ENCODE peak calls at places on chromosomes 16 and 17, in four cellular contexts. One of them, this sample, is unnamed.

GRCh38 chr17:66268247-66268927 is 34.0 kb upstream of the PRKCA start:
- DNase-seq in nephron progenitor cell: no peak
- DNase-seq in SHP77: no peak
- DNase-seq in fibroblast of lung: peak
- DNase-seq in this sample: no peak

GRCh38 chr17:29557085-29557697 is 9.6 kb downstream of the ABHD15 start:
- DNase-seq in nephron progenitor cell: no peak
- DNase-seq in SHP77: no peak
- DNase-seq in fibroblast of lung: peak
- DNase-seq in this sample: no peak

GRCh38 chr17:29032798-29033197 is 10.1 kb upstream of the PIPOX start:
- DNase-seq in nephron progenitor cell: no peak
- DNase-seq in SHP77: no peak
- DNase-seq in fibroblast of lung: no peak
- DNase-seq in this sample: no peak

GRCh38 chr16:969508-970378 is 1.0 kb downstream of the LMF1 start:
- DNase-seq in nephron progenitor cell: peak
- DNase-seq in SHP77: no peak
- DNase-seq in fibroblast of lung: no peak
- DNase-seq in this sample: no peak

GRCh38 chr16:55147401-55147800 is 176.6 kb upstream of the IRX6 start:
- DNase-seq in nephron progenitor cell: no peak
- DNase-seq in SHP77: no peak
- DNase-seq in fibroblast of lung: no peak
- DNase-seq in this sample: no peak

GRCh38 chr16:76819517-76819916 is 371.5 kb upstream of the MON1B start:
- DNase-seq in nephron progenitor cell: no peak
- DNase-seq in SHP77: no peak
- DNase-seq in fibroblast of lung: no peak
- DNase-seq in this sample: no peak

GRCh38 chr17:77036841-77037381 is 103.9 kb upstream of the SEC14L1 start:
- DNase-seq in nephron progenitor cell: no peak
- DNase-seq in SHP77: peak
- DNase-seq in fibroblast of lung: peak
- DNase-seq in this sample: peak

GRCh38 chr17:81246679-81247338 is 7.7 kb downstream of the NDUFAF8 start:
- DNase-seq in nephron progenitor cell: no peak
- DNase-seq in SHP77: no peak
- DNase-seq in fibroblast of lung: no peak
- DNase-seq in this sample: no peak

GRCh38 chr17:26818736-26819135 is 475.2 kb upstream of the WSB1 start:
- DNase-seq in nephron progenitor cell: no peak
- DNase-seq in SHP77: no peak
- DNase-seq in fibroblast of lung: peak
- DNase-seq in this sample: no peak

GRCh38 chr17:28029033-28029432 is 13.4 kb upstream of the NLK start:
- DNase-seq in nephron progenitor cell: no peak
- DNase-seq in SHP77: no peak
- DNase-seq in fibroblast of lung: no peak
- DNase-seq in this sample: no peak

GRCh38 chr16:31143036-31143888 is 6.6 kb downstream of the PRSS36 start:
- DNase-seq in nephron progenitor cell: no peak
- DNase-seq in SHP77: no peak
- DNase-seq in fibroblast of lung: no peak
- DNase-seq in this sample: no peak

GRCh38 chr17:71405101-71405500 is 715.7 kb upstream of the SOX9 start:
- DNase-seq in nephron progenitor cell: no peak
- DNase-seq in SHP77: no peak
- DNase-seq in fibroblast of lung: no peak
- DNase-seq in this sample: no peak

GRCh38 chr16:19115148-19116021 is 1.6 kb downstream of the ITPRIPL2 start:
- DNase-seq in nephron progenitor cell: no peak
- DNase-seq in SHP77: no peak
- DNase-seq in fibroblast of lung: no peak
- DNase-seq in this sample: no peak

GRCh38 chr17:40331743-40332641 is 23.0 kb downstream of the RARA start:
- DNase-seq in nephron progenitor cell: no peak
- DNase-seq in SHP77: peak
- DNase-seq in fibroblast of lung: peak
- DNase-seq in this sample: no peak

GRCh38 chr16:73183678-73184092 is 135.8 kb upstream of the ZFHX3 start:
- DNase-seq in nephron progenitor cell: no peak
- DNase-seq in SHP77: no peak
- DNase-seq in fibroblast of lung: no peak
- DNase-seq in this sample: no peak

GRCh38 chr17:18280239-18280638 is 19.8 kb downstream of the MIEF2 start:
- DNase-seq in nephron progenitor cell: no peak
- DNase-seq in SHP77: no peak
- DNase-seq in fibroblast of lung: no peak
- DNase-seq in this sample: no peak

GRCh38 chr17:37368577-37368976 is 7.2 kb upstream of the C17orf78 start:
- DNase-seq in nephron progenitor cell: no peak
- DNase-seq in SHP77: no peak
- DNase-seq in fibroblast of lung: peak
- DNase-seq in this sample: no peak

GRCh38 chr16:293043-293775 is 10.2 kb downstream of the PDIA2 start:
- DNase-seq in nephron progenitor cell: no peak
- DNase-seq in SHP77: no peak
- DNase-seq in fibroblast of lung: no peak
- DNase-seq in this sample: no peak

GRCh38 chr17:43958953-43959352 is 5.2 kb upstream of the PYY start:
- DNase-seq in nephron progenitor cell: no peak
- DNase-seq in SHP77: no peak
- DNase-seq in fibroblast of lung: no peak
- DNase-seq in this sample: no peak

GRCh38 chr16:82639666-82640336 is 13.0 kb downstream of the CDH13 start:
- DNase-seq in nephron progenitor cell: peak
- DNase-seq in SHP77: peak
- DNase-seq in fibroblast of lung: peak
- DNase-seq in this sample: peak

GRCh38 chr17:44906010-44906646 is 6.9 kb upstream of the EFTUD2 start:
- DNase-seq in nephron progenitor cell: no peak
- DNase-seq in SHP77: no peak
- DNase-seq in fibroblast of lung: peak
- DNase-seq in this sample: no peak